ENCODE peak calls at places on chromosomes 5 and 9, in six cellular contexts. One of them, this sample, is unnamed.
A peak's percentile ranks its signal among the peaks of the same experiment; 100 is the strongest.

GRCh38 chr9:124684140-124684539 is 87.0 kb downstream of the NR6A1 start:
- DNase-seq in fibroblast of mammary gland: no peak
- DNase-seq in cardiac muscle cell: no peak
- DNase-seq in HFF-Myc: no peak
- DNase-seq in colonic mucosa: no peak
- DNase-seq in dorsolateral prefrontal cortex: no peak
- DNase-seq in this sample: no peak

GRCh38 chr9:86731511-86731993 is 215.8 kb downstream of the GAS1 start:
- DNase-seq in fibroblast of mammary gland: peak; percentile 92
- DNase-seq in cardiac muscle cell: no peak
- DNase-seq in HFF-Myc: no peak
- DNase-seq in colonic mucosa: no peak
- DNase-seq in dorsolateral prefrontal cortex: no peak
- DNase-seq in this sample: peak; percentile 65

GRCh38 chr5:1410156-1411014 is 34.9 kb downstream of the SLC6A3 start:
- DNase-seq in fibroblast of mammary gland: no peak
- DNase-seq in cardiac muscle cell: no peak
- DNase-seq in HFF-Myc: no peak
- DNase-seq in colonic mucosa: no peak
- DNase-seq in dorsolateral prefrontal cortex: no peak
- DNase-seq in this sample: no peak

GRCh38 chr9:76680716-76681431 is 83.4 kb upstream of the PCA3 start:
- DNase-seq in fibroblast of mammary gland: no peak
- DNase-seq in cardiac muscle cell: no peak
- DNase-seq in HFF-Myc: no peak
- DNase-seq in colonic mucosa: no peak
- DNase-seq in dorsolateral prefrontal cortex: no peak
- DNase-seq in this sample: no peak

GRCh38 chr5:17185776-17186175 is 31.7 kb upstream of the BASP1 start:
- DNase-seq in fibroblast of mammary gland: peak; percentile 96
- DNase-seq in cardiac muscle cell: no peak
- DNase-seq in HFF-Myc: no peak
- DNase-seq in colonic mucosa: no peak
- DNase-seq in dorsolateral prefrontal cortex: no peak
- DNase-seq in this sample: peak; percentile 85

GRCh38 chr5:174920906-174921550 is 196.6 kb downstream of the MSX2 start:
- DNase-seq in fibroblast of mammary gland: no peak
- DNase-seq in cardiac muscle cell: no peak
- DNase-seq in HFF-Myc: no peak
- DNase-seq in colonic mucosa: no peak
- DNase-seq in dorsolateral prefrontal cortex: no peak
- DNase-seq in this sample: no peak

GRCh38 chr5:123810253-123810652 is 298.3 kb downstream of the CSNK1G3 start:
- DNase-seq in fibroblast of mammary gland: no peak
- DNase-seq in cardiac muscle cell: peak; percentile 52
- DNase-seq in HFF-Myc: no peak
- DNase-seq in colonic mucosa: peak; percentile 44
- DNase-seq in dorsolateral prefrontal cortex: no peak
- DNase-seq in this sample: no peak

GRCh38 chr5:60677831-60678664 is 21.9 kb downstream of the DEPDC1B start:
- DNase-seq in fibroblast of mammary gland: peak; percentile 73
- DNase-seq in cardiac muscle cell: peak; percentile 21
- DNase-seq in HFF-Myc: peak; percentile 44
- DNase-seq in colonic mucosa: no peak
- DNase-seq in dorsolateral prefrontal cortex: no peak
- DNase-seq in this sample: peak; percentile 64

GRCh38 chr5:135151256-135151655 is 117.2 kb upstream of the PITX1 start:
- DNase-seq in fibroblast of mammary gland: no peak
- DNase-seq in cardiac muscle cell: no peak
- DNase-seq in HFF-Myc: no peak
- DNase-seq in colonic mucosa: no peak
- DNase-seq in dorsolateral prefrontal cortex: no peak
- DNase-seq in this sample: no peak

GRCh38 chr5:29462261-29462660 is 1731.2 kb upstream of the CDH6 start:
- DNase-seq in fibroblast of mammary gland: no peak
- DNase-seq in cardiac muscle cell: no peak
- DNase-seq in HFF-Myc: no peak
- DNase-seq in colonic mucosa: no peak
- DNase-seq in dorsolateral prefrontal cortex: no peak
- DNase-seq in this sample: no peak

GRCh38 chr9:136367296-136368145 is 4.0 kb upstream of the DNLZ start:
- DNase-seq in fibroblast of mammary gland: no peak
- DNase-seq in cardiac muscle cell: no peak
- DNase-seq in HFF-Myc: no peak
- DNase-seq in colonic mucosa: no peak
- DNase-seq in dorsolateral prefrontal cortex: no peak
- DNase-seq in this sample: no peak

GRCh38 chr5:111930407-111930806 is 173.4 kb upstream of the NREP start:
- DNase-seq in fibroblast of mammary gland: peak; percentile 57
- DNase-seq in cardiac muscle cell: no peak
- DNase-seq in HFF-Myc: no peak
- DNase-seq in colonic mucosa: no peak
- DNase-seq in dorsolateral prefrontal cortex: no peak
- DNase-seq in this sample: no peak

GRCh38 chr9:23754551-23754950 is 71.5 kb downstream of the ELAVL2 start:
- DNase-seq in fibroblast of mammary gland: no peak
- DNase-seq in cardiac muscle cell: no peak
- DNase-seq in HFF-Myc: no peak
- DNase-seq in colonic mucosa: no peak
- DNase-seq in dorsolateral prefrontal cortex: no peak
- DNase-seq in this sample: peak; percentile 17

GRCh38 chr5:175484824-175485223 is 6.5 kb downstream of the SFXN1 start:
- DNase-seq in fibroblast of mammary gland: no peak
- DNase-seq in cardiac muscle cell: no peak
- DNase-seq in HFF-Myc: no peak
- DNase-seq in colonic mucosa: no peak
- DNase-seq in dorsolateral prefrontal cortex: no peak
- DNase-seq in this sample: no peak

GRCh38 chr5:23303433-23303832 is 204.0 kb upstream of the PRDM9 start:
- DNase-seq in fibroblast of mammary gland: no peak
- DNase-seq in cardiac muscle cell: no peak
- DNase-seq in HFF-Myc: no peak
- DNase-seq in colonic mucosa: no peak
- DNase-seq in dorsolateral prefrontal cortex: no peak
- DNase-seq in this sample: no peak

GRCh38 chr5:111144352-111144930 is 52.3 kb downstream of the WDR36 start:
- DNase-seq in fibroblast of mammary gland: peak; percentile 63
- DNase-seq in cardiac muscle cell: no peak
- DNase-seq in HFF-Myc: no peak
- DNase-seq in colonic mucosa: no peak
- DNase-seq in dorsolateral prefrontal cortex: no peak
- DNase-seq in this sample: peak; percentile 35

GRCh38 chr9:124709291-124709690 is 61.8 kb downstream of the NR6A1 start:
- DNase-seq in fibroblast of mammary gland: no peak
- DNase-seq in cardiac muscle cell: no peak
- DNase-seq in HFF-Myc: no peak
- DNase-seq in colonic mucosa: no peak
- DNase-seq in dorsolateral prefrontal cortex: no peak
- DNase-seq in this sample: no peak

GRCh38 chr9:16591092-16591491 is 279.4 kb downstream of the BNC2 start:
- DNase-seq in fibroblast of mammary gland: no peak
- DNase-seq in cardiac muscle cell: no peak
- DNase-seq in HFF-Myc: no peak
- DNase-seq in colonic mucosa: no peak
- DNase-seq in dorsolateral prefrontal cortex: no peak
- DNase-seq in this sample: no peak

GRCh38 chr5:141485305-141486055 is 650 bp downstream of the PCDHGC4 start:
- DNase-seq in fibroblast of mammary gland: no peak
- DNase-seq in cardiac muscle cell: no peak
- DNase-seq in HFF-Myc: no peak
- DNase-seq in colonic mucosa: no peak
- DNase-seq in dorsolateral prefrontal cortex: no peak
- DNase-seq in this sample: no peak

DNA sequence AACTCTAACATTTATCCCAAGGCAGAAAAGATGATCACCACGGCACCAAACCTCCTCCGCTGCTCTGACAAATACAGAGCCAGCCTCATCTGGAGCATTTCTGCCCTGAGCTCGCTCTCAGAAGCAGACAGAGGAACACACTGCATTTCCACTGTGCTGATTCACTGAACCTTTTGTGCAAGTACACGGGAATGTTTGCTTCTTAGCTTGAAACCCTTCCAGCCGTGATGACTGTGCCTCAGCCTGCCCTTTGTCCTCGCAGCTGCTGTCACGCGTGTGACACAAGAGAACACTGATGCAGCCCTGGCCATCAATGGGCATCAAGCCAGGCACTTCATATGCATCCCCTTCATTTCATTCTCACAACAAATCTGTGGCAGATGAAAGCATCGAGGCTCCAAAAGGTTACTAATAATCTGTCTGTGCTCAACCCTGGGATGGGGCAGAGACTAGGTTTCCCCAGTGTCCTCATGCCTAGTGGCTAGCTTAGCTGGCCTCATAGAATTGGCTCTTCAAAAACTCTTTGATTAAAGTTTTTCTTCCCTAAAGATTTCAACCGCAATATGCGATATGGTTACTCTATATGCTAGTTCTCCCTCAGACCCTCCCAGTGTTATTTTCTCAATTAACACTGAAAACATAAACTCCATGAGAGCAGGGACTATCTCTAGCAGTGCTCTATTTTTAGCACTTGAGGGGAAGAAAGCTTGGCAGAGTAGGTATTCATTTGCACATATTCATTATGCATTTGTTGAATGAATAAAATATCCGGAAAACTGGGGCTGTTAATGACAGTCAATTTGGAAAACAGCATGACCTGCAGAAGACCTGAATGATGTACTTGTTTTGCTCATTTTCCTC is 7.3 kb downstream of the CDC14B start:
- DNase-seq in fibroblast of mammary gland: peak; percentile 96
- DNase-seq in cardiac muscle cell: peak; percentile 28
- DNase-seq in HFF-Myc: peak; percentile 50
- DNase-seq in colonic mucosa: peak; percentile 30
- DNase-seq in dorsolateral prefrontal cortex: peak; percentile 93
- DNase-seq in this sample: peak; percentile 87
- H3K4me3 ChIP-seq in fibroblast of mammary gland: peak overlapping the region; percentile 18
- H3K4me3 ChIP-seq in cardiac muscle cell: no peak overlapping the region
- H3K4me3 ChIP-seq in HFF-Myc: peak overlapping the region; percentile 1
- H3K4me3 ChIP-seq in colonic mucosa: no peak overlapping the region
- H3K4me3 ChIP-seq in dorsolateral prefrontal cortex: peak overlapping the region; percentile 14
- H3K4me3 ChIP-seq in this sample: peak overlapping the region; percentile 8

GRCh38 chr9:114370985-114371335 is 16.8 kb downstream of the AKNA start:
- DNase-seq in fibroblast of mammary gland: no peak
- DNase-seq in cardiac muscle cell: no peak
- DNase-seq in HFF-Myc: no peak
- DNase-seq in colonic mucosa: no peak
- DNase-seq in dorsolateral prefrontal cortex: peak; percentile 94
- DNase-seq in this sample: no peak

GRCh38 chr9:114372971-114373591 is 14.7 kb downstream of the AKNA start:
- DNase-seq in fibroblast of mammary gland: no peak
- DNase-seq in cardiac muscle cell: no peak
- DNase-seq in HFF-Myc: no peak
- DNase-seq in colonic mucosa: peak; percentile 58
- DNase-seq in dorsolateral prefrontal cortex: peak; percentile 59
- DNase-seq in this sample: no peak

GRCh38 chr9:114370251-114370984 is 17.4 kb downstream of the AKNA start:
- DNase-seq in fibroblast of mammary gland: no peak
- DNase-seq in cardiac muscle cell: no peak
- DNase-seq in HFF-Myc: no peak
- DNase-seq in colonic mucosa: no peak
- DNase-seq in dorsolateral prefrontal cortex: no peak
- DNase-seq in this sample: no peak

GRCh38 chr9:114371986-114372917 is 15.5 kb downstream of the AKNA start:
- DNase-seq in fibroblast of mammary gland: peak; percentile 74
- DNase-seq in cardiac muscle cell: no peak
- DNase-seq in HFF-Myc: no peak
- DNase-seq in colonic mucosa: no peak
- DNase-seq in dorsolateral prefrontal cortex: no peak
- DNase-seq in this sample: no peak

DNA sequence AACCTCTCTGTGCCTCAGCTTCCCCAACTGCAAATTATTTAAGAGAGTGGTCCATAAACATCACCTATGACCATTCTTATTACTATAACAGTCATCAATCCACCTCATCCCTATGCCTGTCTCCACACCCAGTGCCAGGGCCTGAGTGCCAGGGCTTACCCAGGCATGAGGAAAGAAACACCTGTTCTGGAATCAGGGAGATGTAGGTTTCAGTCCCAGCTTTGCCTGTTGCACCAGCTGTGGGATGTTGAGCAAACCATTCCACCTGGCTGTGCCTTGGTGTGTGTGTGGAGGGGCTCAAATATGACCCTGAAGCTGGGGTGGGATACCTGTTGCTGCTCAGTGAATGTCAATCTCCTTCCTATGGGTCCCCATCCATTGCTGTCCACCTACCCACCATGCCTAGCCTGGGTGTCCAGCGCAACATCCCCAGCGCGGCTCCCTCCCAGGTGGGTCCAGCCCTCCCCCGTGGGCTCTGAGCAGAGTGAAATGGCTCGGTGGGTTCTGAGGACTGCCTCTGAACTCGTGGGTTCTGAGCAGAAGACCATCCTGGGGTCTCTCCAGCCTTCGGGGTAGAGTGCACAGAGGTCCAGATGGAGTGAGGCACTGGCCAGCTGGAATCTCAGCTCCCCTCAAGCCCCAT is 16.3 kb downstream of the AKNA start:
- DNase-seq in fibroblast of mammary gland: no peak
- DNase-seq in cardiac muscle cell: no peak
- DNase-seq in HFF-Myc: no peak
- DNase-seq in colonic mucosa: no peak
- DNase-seq in dorsolateral prefrontal cortex: no peak
- DNase-seq in this sample: no peak
- H3K4me3 ChIP-seq in fibroblast of mammary gland: no peak overlapping the region
- H3K4me3 ChIP-seq in cardiac muscle cell: no peak overlapping the region
- H3K4me3 ChIP-seq in HFF-Myc: no peak overlapping the region
- H3K4me3 ChIP-seq in colonic mucosa: no peak overlapping the region
- H3K4me3 ChIP-seq in dorsolateral prefrontal cortex: no peak overlapping the region
- H3K4me3 ChIP-seq in this sample: no peak overlapping the region

GRCh38 chr9:34992376-34992951 is 2.9 kb downstream of the DNAJB5 start:
- DNase-seq in fibroblast of mammary gland: peak; percentile 97
- DNase-seq in cardiac muscle cell: no peak
- DNase-seq in HFF-Myc: peak; percentile 60
- DNase-seq in colonic mucosa: no peak
- DNase-seq in dorsolateral prefrontal cortex: no peak
- DNase-seq in this sample: peak; percentile 92
- H3K4me3 ChIP-seq in fibroblast of mammary gland: no peak overlapping the region
- H3K4me3 ChIP-seq in cardiac muscle cell: no peak overlapping the region
- H3K4me3 ChIP-seq in HFF-Myc: no peak overlapping the region
- H3K4me3 ChIP-seq in colonic mucosa: no peak overlapping the region
- H3K4me3 ChIP-seq in dorsolateral prefrontal cortex: no peak overlapping the region
- H3K4me3 ChIP-seq in this sample: no peak overlapping the region

GRCh38 chr9:110947645-110948044 is 90.6 kb downstream of the LPAR1 start:
- DNase-seq in fibroblast of mammary gland: no peak
- DNase-seq in cardiac muscle cell: no peak
- DNase-seq in HFF-Myc: no peak
- DNase-seq in colonic mucosa: no peak
- DNase-seq in dorsolateral prefrontal cortex: no peak
- DNase-seq in this sample: no peak

GRCh38 chr9:110950041-110950645 is 88.1 kb downstream of the LPAR1 start:
- DNase-seq in fibroblast of mammary gland: peak; percentile 40
- DNase-seq in cardiac muscle cell: no peak
- DNase-seq in HFF-Myc: no peak
- DNase-seq in colonic mucosa: no peak
- DNase-seq in dorsolateral prefrontal cortex: no peak
- DNase-seq in this sample: no peak

GRCh38 chr9:110954822-110955291 is 83.4 kb downstream of the LPAR1 start:
- DNase-seq in fibroblast of mammary gland: no peak
- DNase-seq in cardiac muscle cell: no peak
- DNase-seq in HFF-Myc: no peak
- DNase-seq in colonic mucosa: no peak
- DNase-seq in dorsolateral prefrontal cortex: no peak
- DNase-seq in this sample: peak; percentile 55

GRCh38 chr9:110949081-110949480 is 89.2 kb downstream of the LPAR1 start:
- DNase-seq in fibroblast of mammary gland: no peak
- DNase-seq in cardiac muscle cell: no peak
- DNase-seq in HFF-Myc: no peak
- DNase-seq in colonic mucosa: no peak
- DNase-seq in dorsolateral prefrontal cortex: no peak
- DNase-seq in this sample: no peak

GRCh38 chr9:110952018-110952864 is 86.0 kb downstream of the LPAR1 start:
- DNase-seq in fibroblast of mammary gland: no peak
- DNase-seq in cardiac muscle cell: no peak
- DNase-seq in HFF-Myc: no peak
- DNase-seq in colonic mucosa: no peak
- DNase-seq in dorsolateral prefrontal cortex: peak; percentile 26
- DNase-seq in this sample: no peak
- H3K4me3 ChIP-seq in fibroblast of mammary gland: no peak overlapping the region
- H3K4me3 ChIP-seq in cardiac muscle cell: no peak overlapping the region
- H3K4me3 ChIP-seq in HFF-Myc: no peak overlapping the region
- H3K4me3 ChIP-seq in colonic mucosa: no peak overlapping the region
- H3K4me3 ChIP-seq in dorsolateral prefrontal cortex: peak overlapping the region; percentile 9
- H3K4me3 ChIP-seq in this sample: no peak overlapping the region

This sample was measured in astrocyte of the spinal cord.